ENCODE peak calls at places on chromosomes 11 and 22, in ten cellular contexts. P is PC-9; W is cardiac muscle cell; B is sigmoid colon; H is neuronal stem cell; Q is CD8-positive, alpha-beta memory T cell; E is naive thymus-derived CD4-positive, alpha-beta T cell; Y is adrenal gland; U is stomach; O is HepG2. S is an unnamed sample. For H3K9me3 and H3K4me1, the result is how much of the 10 kb centered on the place peaks cover.

GRCh38 chr11:63915961-63916836 is 765 bp downstream of the RCOR2 start:
- DNase-seq in P (peak), W (peak), B (no peak), H (no peak), Q (no peak), E (no peak), Y (no peak), U (peak), O (peak), S (peak)

GRCh38 chr11:57071829-57072228 is 83.1 kb downstream of the OR5AK2 start:
- DNase-seq in P (no peak), W (peak), B (no peak), H (no peak), Q (no peak), E (no peak), Y (no peak), U (no peak), O (no peak), S (no peak)

GRCh38 chr11:22879615-22880014 is 19.3 kb upstream of the CCDC179 start:
- DNase-seq in P (peak), W (peak), B (no peak), H (no peak), Q (no peak), E (no peak), Y (no peak), U (no peak), O (no peak), S (no peak)

GRCh38 chr11:19508166-19508565 is 204.5 kb upstream of the NAV2 start:
- DNase-seq in P (peak), W (no peak), B (no peak), H (no peak), Q (no peak), E (no peak), Y (peak), U (peak), O (peak), S (no peak)

GRCh38 chr11:2751523-2752203 is 51.9 kb upstream of the KCNQ1OT1 start:
- DNase-seq in P (no peak), W (no peak), B (peak), H (no peak), Q (peak), E (no peak), Y (peak), U (no peak), O (no peak), S (no peak)

GRCh38 chr11:12139144-12139881 is 28.9 kb downstream of the MICAL2 start:
- DNase-seq in P (no peak), W (peak), B (peak), H (no peak), Q (no peak), E (no peak), Y (no peak), U (no peak), O (no peak), S (no peak)

GRCh38 chr11:135075740-135076139 is 663.7 kb upstream of the B3GAT1 start:
- DNase-seq in P (peak), W (peak), B (no peak), H (no peak), Q (peak), E (peak), Y (peak), U (peak), O (peak), S (peak)

GRCh38 chr11:121464352-121464946 is 11.7 kb upstream of the SORL1-AS1 start:
- DNase-seq in P (peak), W (peak), B (peak), H (no peak), Q (peak), E (peak), Y (peak), U (no peak), O (peak), S (peak)

GRCh38 chr11:2508793-2509192 is 64.0 kb downstream of the KCNQ1 start:
- DNase-seq in P (no peak), W (no peak), B (no peak), H (no peak), Q (no peak), E (no peak), Y (peak), U (no peak), O (no peak), S (no peak)

GRCh38 chr11:2534131-2534956 is 89.5 kb downstream of the KCNQ1 start:
- DNase-seq in P (peak), W (no peak), B (peak), H (no peak), Q (peak), E (no peak), Y (peak), U (no peak), O (no peak), S (no peak)

DNA sequence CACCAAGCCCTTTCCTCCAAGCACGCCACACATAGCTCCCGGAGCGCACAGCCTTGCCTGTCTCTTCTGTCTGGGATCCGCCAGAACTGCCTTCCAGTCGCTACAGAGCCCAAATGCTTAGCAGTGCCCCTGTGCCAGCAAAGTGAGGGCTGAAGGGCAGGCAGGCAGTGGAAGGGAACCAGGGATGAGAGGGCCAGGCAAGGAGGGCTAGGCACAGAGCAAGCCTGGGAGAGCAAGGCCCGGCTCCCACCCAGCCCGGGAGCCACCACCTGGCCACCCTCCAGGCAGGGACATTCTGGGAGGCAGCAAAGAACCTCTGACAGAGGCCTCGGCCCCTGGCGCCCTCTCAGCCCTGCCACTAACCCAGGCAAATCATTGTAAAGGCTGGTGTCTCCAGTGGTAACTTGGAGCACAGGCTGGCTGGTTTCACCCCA is 32.5 kb downstream of the PPP2R1B start:
- DNase-seq in P (no peak), W (peak), B (peak), H (no peak), Q (no peak), E (no peak), Y (peak), U (no peak), O (no peak), S (no peak)
- H3K9me3 ChIP-seq in P (under half), W (under half), B (under half), H (under half), Q (under half), E (under half), Y (under half), U (under half), O (under half), S (under half)

GRCh38 chr22:19515654-19516377 is 8.4 kb downstream of the CLDN5 start:
- DNase-seq in P (no peak), W (no peak), B (no peak), H (no peak), Q (no peak), E (no peak), Y (no peak), U (no peak), O (no peak), S (no peak)
- H3K27ac ChIP-seq in P (no peak), W (no peak), B (no peak), H (no peak), Q (no peak), E (no peak), Y (no peak), U (no peak), O (no peak), S (no peak)

GRCh38 chr11:77136784-77137420 is 8.9 kb downstream of the MYO7A start:
- DNase-seq in P (no peak), W (no peak), B (no peak), H (no peak), Q (no peak), E (no peak), Y (no peak), U (no peak), O (no peak), S (no peak)

GRCh38 chr11:77139201-77139600 is 11.2 kb downstream of the MYO7A start:
- DNase-seq in P (no peak), W (no peak), B (no peak), H (no peak), Q (no peak), E (no peak), Y (no peak), U (no peak), O (no peak), S (no peak)

GRCh38 chr11:77136074-77136473 is 8.0 kb downstream of the MYO7A start:
- DNase-seq in P (no peak), W (peak), B (no peak), H (no peak), Q (no peak), E (no peak), Y (no peak), U (no peak), O (no peak), S (no peak)

GRCh38 chr11:77138106-77138649 is 10.1 kb downstream of the MYO7A start:
- DNase-seq in P (no peak), W (no peak), B (no peak), H (no peak), Q (no peak), E (no peak), Y (no peak), U (no peak), O (no peak), S (no peak)

DNA sequence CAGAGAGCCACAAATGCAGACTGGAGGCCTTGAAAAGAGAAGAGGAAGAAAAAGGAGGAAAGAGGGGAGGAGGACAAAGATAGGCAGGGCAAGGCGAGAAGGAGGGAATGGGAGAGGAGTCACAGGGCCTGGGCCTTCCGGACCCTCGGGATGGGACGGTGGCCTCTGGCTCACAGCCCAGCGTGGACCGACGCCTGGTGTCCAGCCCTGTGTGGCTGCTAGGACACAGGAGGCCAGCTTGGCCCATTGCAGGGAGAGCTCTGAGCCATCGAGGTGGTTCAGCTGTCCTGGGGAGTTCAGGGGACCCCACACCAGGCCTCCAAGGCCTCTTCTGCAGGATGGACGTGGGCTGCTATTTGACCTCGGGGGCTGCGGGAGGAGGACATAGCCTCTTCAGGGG is 9.4 kb downstream of the MYO7A start:
- DNase-seq in P (no peak), W (no peak), B (no peak), H (no peak), Q (no peak), E (no peak), Y (no peak), U (no peak), O (no peak), S (no peak)
- H3K4me1 ChIP-seq in P (under half), W (under half), B (under half), H (under half), Q (under half), E (under half), Y (under half), U (under half), O (under half), S (under half)

GRCh38 chr22:48453171-48453570 is 1374.5 kb downstream of the BRD1 start:
- DNase-seq in P (no peak), W (no peak), B (no peak), H (no peak), Q (no peak), E (no peak), Y (no peak), U (no peak), O (no peak), S (no peak)

GRCh38 chr22:48451891-48452290 is 1375.8 kb downstream of the BRD1 start:
- DNase-seq in P (no peak), W (no peak), B (no peak), H (no peak), Q (no peak), E (no peak), Y (no peak), U (no peak), O (no peak), S (no peak)

GRCh38 chr22:48453751-48454485 is 1373.8 kb downstream of the BRD1 start:
- DNase-seq in P (no peak), W (no peak), B (no peak), H (no peak), Q (no peak), E (no peak), Y (no peak), U (no peak), O (no peak), S (no peak)

GRCh38 chr22:48450188-48450825 is 1377.4 kb downstream of the BRD1 start:
- DNase-seq in P (no peak), W (no peak), B (no peak), H (no peak), Q (no peak), E (no peak), Y (no peak), U (no peak), O (no peak), S (no peak)

DNA sequence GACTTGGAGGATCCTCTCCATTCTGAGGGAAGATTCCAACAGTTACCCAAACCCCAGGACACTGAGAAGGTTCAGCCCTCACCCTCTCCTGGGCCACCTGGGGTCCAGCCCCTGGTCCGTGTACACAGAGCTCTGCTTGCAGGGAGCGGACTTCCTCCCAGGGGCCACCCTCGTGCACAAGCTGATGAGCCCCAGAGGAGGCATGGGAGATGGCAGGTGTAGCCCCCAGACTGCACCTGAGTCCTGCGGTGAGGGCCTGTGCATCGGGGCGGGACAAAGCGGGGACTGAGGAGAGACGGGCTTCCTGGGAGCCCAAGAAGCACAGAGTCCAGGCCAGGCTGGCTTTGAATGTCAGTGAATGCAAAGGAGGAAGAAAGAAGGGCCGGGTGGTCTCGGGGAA is 1374.9 kb downstream of the BRD1 start:
- DNase-seq in P (no peak), W (no peak), B (no peak), H (no peak), Q (no peak), E (no peak), Y (no peak), U (no peak), O (no peak), S (no peak)
- H3K9me3 ChIP-seq in P (under half), W (under half), B (under half), H (under half), Q (under half), E (under half), Y (under half), U (under half), O (under half), S (under half)

DNA sequence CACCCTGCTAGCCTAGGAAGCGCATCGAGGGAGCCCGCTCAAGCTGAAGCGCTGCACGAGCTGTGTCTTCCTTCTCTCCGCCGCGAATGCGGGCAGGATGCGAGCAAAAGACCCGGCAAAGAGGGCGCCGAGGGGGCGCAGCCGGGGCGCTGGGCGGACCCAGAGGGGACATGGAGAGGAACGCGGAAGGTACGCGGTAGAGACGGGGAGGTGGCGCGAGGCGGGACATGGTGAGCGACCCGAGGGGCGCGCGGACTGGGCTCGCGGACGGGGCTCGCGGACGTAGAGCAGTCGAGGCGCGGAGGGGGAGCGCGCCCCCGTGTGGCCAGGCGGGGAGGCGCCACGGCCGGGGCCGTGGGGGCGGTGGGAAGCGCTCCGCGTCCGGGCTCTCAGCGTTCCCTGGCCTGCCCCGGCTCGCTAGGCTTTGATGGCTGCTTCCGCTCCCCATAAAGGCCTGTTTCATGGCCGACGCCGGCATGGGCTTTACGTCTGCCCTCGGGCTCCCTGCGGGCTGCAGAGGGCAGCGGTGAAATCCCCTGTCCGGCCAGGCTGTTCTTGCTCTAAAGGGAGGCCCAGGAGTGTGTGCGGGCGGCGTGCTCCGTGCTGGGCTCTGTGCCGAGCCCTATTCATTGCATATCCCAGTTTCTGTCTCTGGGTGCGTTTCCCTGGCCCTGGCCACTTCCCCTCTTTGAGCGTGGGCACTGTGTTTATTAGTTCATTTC is 31.2 kb upstream of the TRIM29 start:
- DNase-seq in P (peak), W (peak), B (peak), H (peak), Q (peak), E (peak), Y (peak), U (peak), O (peak), S (peak)
- H3K27ac ChIP-seq in P (no peak), W (no peak), B (peak), H (no peak), Q (no peak), E (no peak), Y (no peak), U (no peak), O (no peak), S (peak)

GRCh38 chr11:78295347-78295746 is 106.6 kb downstream of the USP35 start:
- DNase-seq in P (peak), W (no peak), B (no peak), H (no peak), Q (no peak), E (no peak), Y (no peak), U (no peak), O (no peak), S (no peak)
- H3K4me1 ChIP-seq in P (under half), W (under half), B (under half), H (under half), Q (under half), E (under half), Y (under half), U (under half), O (half or more), S (under half)

GRCh38 chr22:49115186-49115585 is 712.5 kb downstream of the BRD1 start:
- DNase-seq in P (no peak), W (no peak), B (no peak), H (no peak), Q (no peak), E (no peak), Y (no peak), U (no peak), O (no peak), S (no peak)
- H3K9me3 ChIP-seq in P (under half), W (under half), B (under half), H (under half), Q (under half), E (under half), Y (under half), U (under half), O (under half), S (under half)

GRCh38 chr22:25008666-25009065 is 56.1 kb downstream of the KIAA1671 start:
- DNase-seq in P (peak), W (no peak), B (no peak), H (no peak), Q (no peak), E (no peak), Y (peak), U (no peak), O (no peak), S (no peak)
- H3K27ac ChIP-seq in P (no peak), W (no peak), B (no peak), H (no peak), Q (no peak), E (no peak), Y (peak), U (no peak), O (no peak), S (no peak)

GRCh38 chr22:42528591-42529307 is 9.2 kb upstream of the RRP7A start:
- DNase-seq in P (no peak), W (no peak), B (no peak), H (no peak), Q (no peak), E (no peak), Y (no peak), U (no peak), O (no peak), S (no peak)

GRCh38 chr22:42536166-42536565 is 16.6 kb upstream of the RRP7A start:
- DNase-seq in P (no peak), W (no peak), B (no peak), H (no peak), Q (no peak), E (no peak), Y (no peak), U (no peak), O (peak), S (no peak)

DNA sequence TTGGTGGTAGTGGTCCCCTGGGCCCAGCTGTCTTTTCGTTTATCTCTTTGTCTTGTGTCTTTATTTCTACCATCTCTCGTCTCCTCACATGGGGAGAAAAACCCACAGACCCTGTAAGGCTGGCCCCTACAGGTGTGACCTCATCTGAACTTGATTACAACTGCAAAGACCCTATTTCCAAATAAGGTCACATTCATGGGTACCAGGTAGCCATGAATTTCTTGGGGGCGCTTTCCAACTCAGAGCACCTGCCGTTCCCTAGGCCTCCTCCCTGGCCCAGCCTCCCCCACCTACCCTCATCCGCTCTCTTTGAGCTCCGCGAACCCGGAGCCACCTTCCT is 14.0 kb upstream of the RRP7A start:
- DNase-seq in P (no peak), W (no peak), B (no peak), H (no peak), Q (no peak), E (no peak), Y (no peak), U (no peak), O (no peak), S (no peak)
- H3K4me1 ChIP-seq in P (under half), W (under half), B (under half), H (under half), Q (under half), E (under half), Y (under half), U (under half), O (under half), S (under half)

S was measured in heart right ventricle.